ENCODE peak calls at places on chromosomes 1 and 21, in seven cellular contexts. E, W, C, H, M, Q and A are unnamed samples. For H3K36me3, the result is how much of the 10 kb centered on the place peaks cover.

GRCh38 chr1:42767510-42767924 is 468 bp downstream of the C1orf50 start:
- DNase-seq in E (no peak), W (peak), C (no peak), H (no peak), M (no peak), Q (no peak), A (no peak)

GRCh38 chr1:161121838-161122237 is 3.9 kb downstream of the NIT1 start:
- DNase-seq in E (no peak), W (no peak), C (no peak), H (no peak), M (no peak), Q (no peak), A (no peak)

GRCh38 chr21:18049461-18049860 is 195.2 kb upstream of the CHODL start:
- DNase-seq in E (no peak), W (no peak), C (no peak), H (no peak), M (no peak), Q (no peak), A (no peak)

GRCh38 chr1:234108921-234109320 is 204.4 kb downstream of the SLC35F3 start:
- DNase-seq in E (no peak), W (peak), C (no peak), H (no peak), M (no peak), Q (no peak), A (no peak)

GRCh38 chr1:67441183-67441582 is 11.0 kb upstream of the SERBP1 start:
- DNase-seq in E (peak), W (no peak), C (no peak), H (no peak), M (no peak), Q (no peak), A (no peak)

GRCh38 chr1:29962356-29962755 is 726.0 kb downstream of the PTPRU start:
- DNase-seq in E (no peak), W (no peak), C (no peak), H (no peak), M (no peak), Q (no peak), A (no peak)

GRCh38 chr1:205604825-205605544 is 26.8 kb downstream of the ELK4 start:
- DNase-seq in E (no peak), W (no peak), C (no peak), H (no peak), M (no peak), Q (no peak), A (no peak)

GRCh38 chr1:39036678-39037077 is 10.5 kb downstream of the NDUFS5 start:
- DNase-seq in E (no peak), W (no peak), C (no peak), H (no peak), M (no peak), Q (no peak), A (no peak)

GRCh38 chr1:3482590-3482899 is 28.1 kb downstream of the ARHGEF16 start:
- DNase-seq in E (no peak), W (no peak), C (no peak), H (no peak), M (no peak), Q (no peak), A (no peak)

GRCh38 chr1:147534386-147534785 is 6.9 kb upstream of the BCL9 start:
- DNase-seq in E (no peak), W (peak), C (no peak), H (no peak), M (no peak), Q (no peak), A (no peak)

GRCh38 chr1:29500041-29500440 is 263.7 kb downstream of the PTPRU start:
- DNase-seq in E (no peak), W (no peak), C (no peak), H (no peak), M (no peak), Q (no peak), A (no peak)

GRCh38 chr21:46551636-46552241 is 53.1 kb downstream of the S100B start:
- DNase-seq in E (no peak), W (no peak), C (no peak), H (peak), M (peak), Q (no peak), A (peak)

GRCh38 chr21:27526451-27526850 is 559.6 kb upstream of the ADAMTS5 start:
- DNase-seq in E (no peak), W (peak), C (no peak), H (no peak), M (no peak), Q (no peak), A (no peak)

GRCh38 chr1:11790880-11791715 is 14.7 kb downstream of the MTHFR start:
- DNase-seq in E (peak), W (peak), C (no peak), H (peak), M (peak), Q (peak), A (peak)

GRCh38 chr1:91900538-91900937 is 14.6 kb upstream of the TGFBR3 start:
- DNase-seq in E (no peak), W (peak), C (no peak), H (no peak), M (no peak), Q (no peak), A (no peak)

GRCh38 chr1:60265560-60266535 is 192.3 kb upstream of the C1orf87 start:
- DNase-seq in E (no peak), W (peak), C (no peak), H (no peak), M (no peak), Q (no peak), A (no peak)

GRCh38 chr1:93595266-93595665 is 86.4 kb downstream of the BCAR3 start:
- DNase-seq in E (no peak), W (no peak), C (no peak), H (no peak), M (no peak), Q (no peak), A (no peak)

GRCh38 chr1:115507256-115507589 is 134.5 kb upstream of the VANGL1 start:
- DNase-seq in E (peak), W (peak), C (no peak), H (no peak), M (no peak), Q (no peak), A (no peak)

GRCh38 chr1:226870026-226870322 is 442 bp upstream of the PSEN2 start:
- DNase-seq in E (no peak), W (peak), C (no peak), H (no peak), M (no peak), Q (no peak), A (no peak)

GRCh38 chr1:52554756-52555155 is 1.9 kb upstream of the TUT4 start:
- DNase-seq in E (no peak), W (no peak), C (no peak), H (no peak), M (no peak), Q (no peak), A (no peak)

GRCh38 chr1:53156783-53157182 is 14.3 kb upstream of the SLC1A7 start:
- DNase-seq in E (no peak), W (no peak), C (no peak), H (no peak), M (no peak), Q (no peak), A (no peak)

GRCh38 chr1:245124644-245125043 is 30.1 kb upstream of the KIF26B start:
- DNase-seq in E (no peak), W (no peak), C (no peak), H (no peak), M (no peak), Q (no peak), A (peak)

GRCh38 chr1:24867064-24867870 is 62.8 kb downstream of the RUNX3 start:
- DNase-seq in E (no peak), W (no peak), C (no peak), H (no peak), M (no peak), Q (no peak), A (no peak)

GRCh38 chr1:88917321-88918025 is 26.1 kb upstream of the GTF2B start:
- DNase-seq in E (no peak), W (no peak), C (no peak), H (no peak), M (no peak), Q (no peak), A (no peak)

GRCh38 chr1:92125204-92125603 is 45.1 kb downstream of the BTBD8 start:
- DNase-seq in E (no peak), W (no peak), C (no peak), H (no peak), M (no peak), Q (no peak), A (no peak)

GRCh38 chr1:145990249-145991097 is 5.9 kb downstream of the TXNIP start:
- DNase-seq in E (no peak), W (peak), C (no peak), H (no peak), M (peak), Q (no peak), A (peak)

DNA sequence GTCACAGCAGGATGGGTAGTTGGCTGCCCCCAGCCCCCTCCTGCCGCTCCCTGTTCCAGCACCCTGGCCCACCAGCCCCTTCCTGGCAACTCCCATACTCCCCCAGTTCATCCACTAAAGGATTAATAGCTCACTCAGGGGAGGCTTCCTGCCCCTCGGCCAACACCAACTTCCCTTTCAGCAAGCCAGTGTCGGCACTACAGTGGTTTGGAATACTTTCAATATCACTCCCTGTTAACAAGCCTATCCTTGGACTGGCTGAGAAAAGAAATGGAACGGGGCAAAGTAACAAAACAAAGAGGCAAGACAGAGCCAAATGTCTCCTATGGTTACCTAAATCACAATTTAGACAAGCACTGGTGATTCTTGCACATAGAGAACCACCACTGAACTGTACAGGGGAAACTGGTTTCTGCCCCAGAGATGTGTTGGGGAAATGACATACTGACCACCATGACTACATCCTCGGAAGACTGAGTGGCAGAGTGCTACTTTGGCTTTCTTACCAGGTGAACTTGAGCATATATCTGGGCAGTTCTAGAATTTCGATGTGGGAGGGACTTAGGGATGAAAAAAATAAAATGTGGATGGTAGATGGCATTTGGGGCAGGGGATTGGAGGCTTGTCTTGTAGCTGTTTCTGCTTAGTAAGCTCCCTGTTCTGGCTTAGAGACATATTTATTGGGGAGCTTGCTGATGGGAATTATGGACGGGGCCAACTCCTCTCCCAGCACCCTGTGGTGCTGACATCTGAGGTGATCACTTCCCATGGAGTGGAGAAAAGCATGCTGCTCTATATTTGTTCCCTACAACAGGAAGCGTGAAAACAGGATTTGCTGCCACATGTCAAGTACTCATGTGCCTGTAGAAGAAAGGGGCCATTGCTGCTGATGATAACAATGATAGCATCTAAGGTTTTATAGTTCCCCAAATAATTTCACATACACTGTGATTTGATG is 7.1 kb upstream of the CAPN2 start:
- DNase-seq in E (peak), W (no peak), C (no peak), H (no peak), M (no peak), Q (no peak), A (no peak)
- H3K4me3 ChIP-seq in E (no peak), W (no peak), C (no peak), H (no peak), M (no peak), Q (no peak), A (no peak)

DNA sequence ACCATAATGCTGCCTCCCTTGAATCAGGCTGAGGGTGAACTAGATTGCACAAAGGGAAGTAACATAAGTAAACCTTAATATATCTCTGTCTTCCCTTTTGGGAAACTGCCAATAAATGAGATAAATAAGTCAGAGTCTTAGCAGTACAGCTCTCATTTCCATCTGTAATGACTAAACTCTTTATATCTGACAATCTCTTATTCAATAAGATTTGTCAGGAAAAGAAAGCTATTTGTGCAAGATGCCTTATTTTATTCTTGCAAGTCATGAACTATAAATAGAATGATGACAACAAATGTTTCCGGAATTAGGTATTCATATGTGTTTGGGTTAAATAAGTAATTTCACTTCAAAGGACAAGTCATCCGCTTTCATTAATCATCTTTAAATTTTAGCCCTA is 229.2 kb downstream of the PTGER3 start:
- DNase-seq in E (no peak), W (no peak), C (no peak), H (no peak), M (no peak), Q (no peak), A (no peak)
- H3K36me3 ChIP-seq in E (under half), W (under half), C (under half), H (under half), M (under half), Q (under half), A (under half)

DNA sequence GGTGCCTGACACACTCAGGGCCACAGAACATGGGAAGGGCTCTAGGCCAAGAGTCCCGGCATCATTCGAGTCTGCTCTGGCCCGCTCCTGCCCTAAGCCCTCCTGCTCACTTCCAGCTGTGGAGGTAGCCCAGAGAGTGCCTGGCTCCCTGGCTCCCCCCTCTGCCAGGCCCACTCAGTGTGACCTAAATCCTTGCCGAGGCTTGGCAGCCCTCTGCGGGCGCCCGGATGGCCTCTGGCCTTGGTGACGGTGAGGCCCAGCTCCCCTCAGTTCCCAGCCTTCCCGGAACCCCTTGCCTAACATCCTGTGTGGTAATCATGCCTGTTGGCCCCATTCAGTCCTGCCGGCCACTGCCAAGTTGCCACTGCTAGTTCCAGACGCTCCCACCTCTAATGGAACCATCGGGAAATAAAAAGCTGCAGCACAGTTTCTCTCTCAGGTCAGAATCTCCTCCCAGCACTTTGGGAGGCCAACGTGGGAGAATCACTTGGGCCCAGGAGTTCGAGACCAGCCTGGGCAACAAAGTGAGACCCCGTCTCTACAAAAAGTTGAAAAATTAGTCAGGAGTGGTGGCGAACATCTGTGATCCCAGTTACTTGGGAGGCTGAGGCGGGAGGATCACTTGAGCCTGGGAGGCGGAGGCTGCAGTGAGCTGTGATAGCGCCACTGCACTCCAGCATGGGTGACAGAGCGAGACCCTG is 1.2 kb upstream of the H6PD start:
- DNase-seq in E (no peak), W (peak), C (no peak), H (peak), M (peak), Q (peak), A (peak)
- H3K4me3 ChIP-seq in E (no peak), W (no peak), C (no peak), H (no peak), M (peak), Q (no peak), A (no peak)

GRCh38 chr21:38223893-38224540 is 32.8 kb upstream of the KCNJ15 start:
- DNase-seq in E (no peak), W (no peak), C (no peak), H (no peak), M (no peak), Q (no peak), A (no peak)
- H3K36me3 ChIP-seq in E (under half), W (under half), C (under half), H (under half), M (under half), Q (under half), A (under half)

GRCh38 chr1:235368428-235368827 is 1.2 kb downstream of the TBCE start:
- DNase-seq in E (no peak), W (no peak), C (no peak), H (no peak), M (no peak), Q (no peak), A (no peak)
- H3K4me3 ChIP-seq in E (no peak), W (no peak), C (peak), H (no peak), M (peak), Q (no peak), A (peak)